ENCODE peak calls at places on chromosomes 1 and 21, in six cellular contexts. S is stimulated activated CD8-positive, alpha-beta memory T cell treated with anti-CD3 and anti-CD28 coated beads, Interleukin-2, amount 100 ng/mL, for 1 hour; T is left ventricle myocardium inferior; A is glutamatergic neuron; X is caudate nucleus; H is astrocyte of the spinal cord. Z is an unnamed sample.

GRCh38 chr1:13628218-13628617 is 44.6 kb downstream of the PDPN start:
- DNase-seq in S (no peak), T (no peak), A (no peak), X (no peak), H (no peak), Z (no peak)

GRCh38 chr1:28955930-28956552 is 41.7 kb downstream of the EPB41 start:
- DNase-seq in S (no peak), T (no peak), A (no peak), X (no peak), H (no peak), Z (no peak)

GRCh38 chr21:45995686-45996179 is 14.2 kb downstream of the COL6A1 start:
- DNase-seq in S (no peak), T (peak), A (peak), X (no peak), H (no peak), Z (peak)

GRCh38 chr1:170805957-170806662 is 129.2 kb upstream of the MROH9 start:
- DNase-seq in S (no peak), T (no peak), A (no peak), X (no peak), H (no peak), Z (peak)

GRCh38 chr1:7994827-7995226 is 31.3 kb downstream of the ERRFI1 start:
- DNase-seq in S (no peak), T (no peak), A (no peak), X (no peak), H (no peak), Z (no peak)

GRCh38 chr1:20069932-20070331 is at the start of gene PLA2G5:
- DNase-seq in S (no peak), T (peak), A (no peak), X (no peak), H (peak), Z (no peak)

GRCh38 chr1:225484657-225485606 is 57.1 kb upstream of the LBR start:
- DNase-seq in S (no peak), T (no peak), A (no peak), X (no peak), H (no peak), Z (no peak)

GRCh38 chr1:9048551-9048950 is 20.9 kb downstream of the SLC2A5 start:
- DNase-seq in S (no peak), T (no peak), A (no peak), X (no peak), H (no peak), Z (peak)

GRCh38 chr1:201966171-201966570 is 10.9 kb downstream of the TIMM17A start:
- DNase-seq in S (no peak), T (no peak), A (no peak), X (no peak), H (no peak), Z (no peak)

GRCh38 chr1:227756172-227756959 is 21.1 kb downstream of the SNAP47 start:
- DNase-seq in S (no peak), T (no peak), A (no peak), X (no peak), H (no peak), Z (no peak)

GRCh38 chr1:168700565-168701331 is 28.3 kb downstream of the DPT start:
- DNase-seq in S (no peak), T (no peak), A (no peak), X (no peak), H (no peak), Z (no peak)

GRCh38 chr1:186165303-186165702 is 209.8 kb downstream of the TPR start:
- DNase-seq in S (no peak), T (no peak), A (no peak), X (no peak), H (no peak), Z (no peak)

GRCh38 chr1:19113362-19114092 is 96.5 kb downstream of the UBR4 start:
- DNase-seq in S (no peak), T (no peak), A (peak), X (no peak), H (peak), Z (no peak)